ENCODE peak calls at places on chromosomes 1 and 21, in five cellular contexts. V, U, K, G and I are unnamed samples.

GRCh38 chr1:186059311-186059710 is 315.7 kb downstream of the TPR start:
- DNase-seq in V (no peak), K (peak; percentile 5), G (no peak), U (no peak), I (peak; percentile 32)

GRCh38 chr1:208086116-208086515 is 158.1 kb downstream of the PLXNA2 start:
- DNase-seq in V (no peak), K (no peak), G (no peak), U (no peak), I (no peak)

GRCh38 chr1:173914366-173914871 is 2.7 kb downstream of the SERPINC1 start:
- DNase-seq in U (no peak), G (no peak), V (no peak), K (peak; percentile 5), I (no peak)

GRCh38 chr1:107480548-107480947 is 339.7 kb downstream of the NTNG1 start:
- DNase-seq in U (no peak), G (no peak), K (no peak), V (peak; percentile 74), I (no peak)

GRCh38 chr1:19582318-19582717 is 61.8 kb upstream of the NBL1 start:
- DNase-seq in G (peak; percentile 38), V (peak; percentile 91), U (no peak), K (no peak), I (no peak)

GRCh38 chr21:21332492-21332891 is 334.3 kb downstream of the NCAM2 start:
- DNase-seq in G (no peak), K (no peak), V (no peak), U (no peak), I (no peak)

GRCh38 chr1:209590405-209590804 is 6.9 kb downstream of the CAMK1G start:
- DNase-seq in G (no peak), V (no peak), U (no peak), K (no peak), I (no peak)

GRCh38 chr1:206796984-206797402 is 24.7 kb upstream of the IL10 start:
- DNase-seq in K (no peak), U (no peak), G (no peak), V (no peak), I (no peak)

GRCh38 chr1:48851638-48852037 is 74.9 kb upstream of the BEND5 start:
- DNase-seq in V (no peak), K (no peak), U (no peak), G (no peak), I (peak; percentile 31)

GRCh38 chr1:185398022-185398421 is 81.0 kb upstream of the IVNS1ABP start:
- DNase-seq in V (no peak), K (no peak), U (no peak), G (no peak), I (no peak)

GRCh38 chr1:112143871-112144441 is 154.5 kb upstream of the KCND3 start:
- DNase-seq in G (no peak), U (no peak), V (no peak), K (no peak), I (no peak)

GRCh38 chr1:36729289-36729688 is 246.6 kb upstream of the CSF3R start:
- DNase-seq in V (no peak), U (peak; percentile 43), G (no peak), K (no peak), I (no peak)

GRCh38 chr21:33644383-33645074 is 2.2 kb downstream of the ITSN1 start:
- DNase-seq in K (no peak), G (no peak), U (no peak), V (no peak), I (peak; percentile 81)

GRCh38 chr1:147781056-147781471 is 20.7 kb upstream of the GJA5 start:
- DNase-seq in G (peak; percentile 15), U (no peak), K (no peak), V (no peak), I (no peak)

GRCh38 chr1:97271906-97272788 is 550.6 kb downstream of the PTBP2 start:
- DNase-seq in U (no peak), G (no peak), K (no peak), V (no peak), I (no peak)

DNA sequence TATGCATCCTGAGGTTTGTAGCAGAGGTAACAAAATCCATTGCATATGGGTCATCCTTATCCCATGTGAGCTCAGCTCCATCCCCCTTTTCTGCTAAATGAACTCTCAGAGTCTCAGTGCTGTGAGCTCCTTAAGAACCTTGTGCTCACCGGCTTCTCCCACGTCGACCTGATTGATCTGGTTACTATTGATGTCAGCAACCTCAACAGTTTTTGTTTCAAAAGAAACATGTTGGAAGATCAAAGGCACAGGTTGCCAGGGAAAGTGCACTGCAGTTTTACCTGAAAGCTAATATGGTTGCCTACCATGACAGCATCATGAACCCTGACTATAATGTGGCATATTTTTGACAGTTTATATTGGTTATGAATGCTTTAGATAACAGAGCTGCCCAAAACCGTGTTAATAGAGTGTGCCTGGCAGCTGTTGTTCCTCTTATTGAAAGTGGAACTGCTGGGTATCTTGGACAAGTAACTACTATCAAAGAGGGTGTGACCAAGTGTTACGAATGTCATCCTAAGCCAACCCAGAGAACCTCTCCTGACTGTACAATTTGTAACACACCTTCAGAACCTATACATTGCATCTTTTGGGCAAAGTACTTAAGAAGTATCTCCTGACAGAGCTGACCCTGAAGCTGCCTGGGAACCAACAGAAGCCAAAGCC is 131.5 kb downstream of the HS2ST1 start:
- DNase-seq in K (no peak), U (no peak), V (no peak), G (no peak), I (no peak)
- TF ChIP-seq CTCF in K (no peak), U (no peak), V (no peak), G (no peak), I (no peak)

GRCh38 chr21:31557956-31558838 is 101.3 kb upstream of the SOD1 start:
- DNase-seq in G (no peak), V (no peak), K (no peak), U (no peak), I (no peak)

GRCh38 chr21:31559368-31560119 is 99.9 kb upstream of the SOD1 start:
- DNase-seq in G (peak; percentile 89), U (peak; percentile 72), V (peak; percentile 87), K (peak; percentile 31), I (peak; percentile 62)

GRCh38 chr21:31557421-31557955 is 102.0 kb upstream of the SOD1 start:
- DNase-seq in V (no peak), G (no peak), K (no peak), U (no peak), I (no peak)

GRCh38 chr21:31560479-31560878 is 99.0 kb upstream of the SOD1 start:
- DNase-seq in K (no peak), G (no peak), U (no peak), V (no peak), I (no peak)

GRCh38 chr21:31558839-31559367 is 100.6 kb upstream of the SOD1 start:
- DNase-seq in K (peak; percentile 29), G (peak; percentile 85), V (peak; percentile 88), U (no peak), I (peak; percentile 33)
- H3K4me3 ChIP-seq in K (peak overlapping the region; percentile 25), G (peak overlapping the region; percentile 56), V (peak overlapping the region; percentile 42), U (peak overlapping the region; percentile 53), I (peak overlapping the region; percentile 31)

GRCh38 chr1:9294910-9295636 is 2.4 kb downstream of the SPSB1 start:
- DNase-seq in U (no peak), V (no peak), K (no peak), G (no peak), I (no peak)
- TF ChIP-seq CTCF in U (peak; percentile 27), V (no peak), K (peak; percentile 32), G (no peak), I (peak; percentile 41)

DNA sequence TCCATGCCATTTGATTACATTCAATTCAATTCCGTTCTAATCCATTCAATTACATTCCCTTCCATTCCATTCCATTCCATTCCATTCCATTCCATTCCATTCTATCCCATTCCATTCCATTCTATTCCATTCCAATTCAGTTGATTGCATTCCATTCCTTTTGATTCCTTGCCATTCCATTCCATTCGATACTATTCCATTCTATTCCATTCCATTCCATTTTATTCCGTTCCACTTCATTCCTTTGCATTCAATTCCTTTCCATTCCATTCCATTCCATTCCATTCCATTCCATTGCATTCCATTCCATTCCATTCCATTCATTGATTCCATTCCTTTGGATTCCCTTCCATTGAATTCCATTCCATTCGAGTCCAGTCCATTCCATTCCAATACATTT is 2574.0 kb upstream of the TPTE start:
- DNase-seq in V (no peak), G (no peak), U (no peak), K (no peak), I (no peak)
- H3K4me3 ChIP-seq in V (no peak overlapping the region), G (no peak overlapping the region), U (no peak overlapping the region), K (no peak overlapping the region), I (no peak overlapping the region)